ENCODE peak calls at places on chromosomes 11 and 22, in four cellular contexts. One of them, this sample, is unnamed.

GRCh38 chr22:43470218-43470617 is 58.4 kb downstream of the MPPED1 start:
- DNase-seq in fibroblast of lung: no peak
- DNase-seq in MM.1S: no peak
- DNase-seq in PC-3: no peak
- DNase-seq in this sample: no peak

GRCh38 chr22:44580176-44580575 is 82.1 kb upstream of the RTL6 start:
- DNase-seq in fibroblast of lung: no peak
- DNase-seq in PC-3: no peak
- DNase-seq in MM.1S: no peak
- DNase-seq in this sample: no peak

GRCh38 chr11:117221775-117222517 is 9.9 kb downstream of the PCSK7 start:
- DNase-seq in fibroblast of lung: peak; percentile 85
- DNase-seq in PC-3: peak; percentile 82
- DNase-seq in MM.1S: no peak
- DNase-seq in this sample: peak; percentile 66

GRCh38 chr11:62459080-62459479 is 40.2 kb downstream of the SCGB1A1 start:
- DNase-seq in MM.1S: no peak
- DNase-seq in fibroblast of lung: peak; percentile 18
- DNase-seq in PC-3: no peak
- DNase-seq in this sample: no peak

GRCh38 chr22:23613193-23613973 is 18.7 kb downstream of the DRICH1 start:
- DNase-seq in PC-3: no peak
- DNase-seq in fibroblast of lung: no peak
- DNase-seq in MM.1S: no peak
- DNase-seq in this sample: no peak

GRCh38 chr11:33930317-33931021 is 38.6 kb upstream of the LMO2 start:
- DNase-seq in MM.1S: no peak
- DNase-seq in PC-3: no peak
- DNase-seq in fibroblast of lung: peak; percentile 72
- DNase-seq in this sample: no peak

GRCh38 chr11:36213050-36213840 is 76.0 kb downstream of the COMMD9 start:
- DNase-seq in MM.1S: no peak
- DNase-seq in fibroblast of lung: no peak
- DNase-seq in PC-3: no peak
- DNase-seq in this sample: no peak

GRCh38 chr11:35458846-35459245 is 39.5 kb upstream of the SLC1A2 start:
- DNase-seq in MM.1S: no peak
- DNase-seq in fibroblast of lung: no peak
- DNase-seq in PC-3: no peak
- DNase-seq in this sample: no peak

GRCh38 chr11:66870616-66871520 is 14.0 kb downstream of the LRFN4 start:
- DNase-seq in PC-3: no peak
- DNase-seq in fibroblast of lung: no peak
- DNase-seq in MM.1S: no peak
- DNase-seq in this sample: no peak

GRCh38 chr11:69699213-69699612 is 4.6 kb downstream of the FGF19 start:
- DNase-seq in PC-3: no peak
- DNase-seq in MM.1S: no peak
- DNase-seq in fibroblast of lung: no peak
- DNase-seq in this sample: no peak

GRCh38 chr11:68841718-68842426 is at the start of gene CPT1A:
- DNase-seq in MM.1S: peak; percentile 81
- DNase-seq in PC-3: peak; percentile 81
- DNase-seq in fibroblast of lung: peak; percentile 68
- DNase-seq in this sample: peak; percentile 86

GRCh38 chr11:1931791-1932480 is 12.4 kb downstream of the TNNT3 start:
- DNase-seq in MM.1S: no peak
- DNase-seq in PC-3: no peak
- DNase-seq in fibroblast of lung: no peak
- DNase-seq in this sample: no peak

GRCh38 chr11:4068962-4069361 is 25.6 kb upstream of the RRM1 start:
- DNase-seq in PC-3: no peak
- DNase-seq in MM.1S: no peak
- DNase-seq in fibroblast of lung: no peak
- DNase-seq in this sample: no peak

GRCh38 chr11:1033016-1033798 is 3.3 kb downstream of the MUC6 start:
- DNase-seq in PC-3: no peak
- DNase-seq in fibroblast of lung: no peak
- DNase-seq in MM.1S: no peak
- DNase-seq in this sample: no peak

GRCh38 chr22:39518124-39518786 is 2.1 kb upstream of the ATF4 start:
- DNase-seq in PC-3: no peak
- DNase-seq in MM.1S: no peak
- DNase-seq in fibroblast of lung: no peak
- DNase-seq in this sample: no peak

GRCh38 chr22:32005453-32005852 is 37.6 kb upstream of the SLC5A1 start:
- DNase-seq in fibroblast of lung: peak; percentile 2
- DNase-seq in MM.1S: no peak
- DNase-seq in PC-3: peak; percentile 66
- DNase-seq in this sample: no peak

GRCh38 chr22:37607010-37607911 is 1.4 kb upstream of the GGA1 start:
- DNase-seq in MM.1S: peak; percentile 89
- DNase-seq in PC-3: peak; percentile 91
- DNase-seq in fibroblast of lung: peak; percentile 44
- DNase-seq in this sample: peak; percentile 97

GRCh38 chr22:32327596-32328171 is 30.0 kb upstream of the RFPL3 start:
- DNase-seq in fibroblast of lung: no peak
- DNase-seq in PC-3: no peak
- DNase-seq in MM.1S: no peak
- DNase-seq in this sample: no peak

GRCh38 chr11:117998201-117998579 is 12.0 kb downstream of the IL10RA start:
- DNase-seq in PC-3: no peak
- DNase-seq in MM.1S: no peak
- DNase-seq in fibroblast of lung: no peak
- DNase-seq in this sample: no peak

GRCh38 chr22:26995222-26995621 is 337.8 kb downstream of the MIAT start:
- DNase-seq in MM.1S: no peak
- DNase-seq in fibroblast of lung: no peak
- DNase-seq in PC-3: no peak
- DNase-seq in this sample: no peak

GRCh38 chr11:11946180-11946579 is 62.2 kb downstream of the DKK3 start:
- DNase-seq in PC-3: peak; percentile 79
- DNase-seq in fibroblast of lung: no peak
- DNase-seq in MM.1S: no peak
- DNase-seq in this sample: no peak

GRCh38 chr11:2109541-2110019 is 29.6 kb downstream of the IGF2 start:
- DNase-seq in MM.1S: no peak
- DNase-seq in PC-3: no peak
- DNase-seq in fibroblast of lung: peak; percentile 19
- DNase-seq in this sample: no peak

GRCh38 chr11:69694781-69695180 is 9.0 kb downstream of the FGF19 start:
- DNase-seq in PC-3: no peak
- DNase-seq in MM.1S: no peak
- DNase-seq in fibroblast of lung: no peak
- DNase-seq in this sample: no peak

GRCh38 chr22:49362393-49362792 is 465.3 kb downstream of the BRD1 start:
- DNase-seq in PC-3: no peak
- DNase-seq in MM.1S: no peak
- DNase-seq in fibroblast of lung: no peak
- DNase-seq in this sample: peak; percentile 0

GRCh38 chr11:15035283-15035682 is 38.1 kb upstream of the CALCB start:
- DNase-seq in fibroblast of lung: no peak
- DNase-seq in PC-3: no peak
- DNase-seq in MM.1S: no peak
- DNase-seq in this sample: peak; percentile 18

GRCh38 chr11:120037111-120037510 is 100.8 kb downstream of the TRIM29 start:
- DNase-seq in MM.1S: no peak
- DNase-seq in fibroblast of lung: no peak
- DNase-seq in PC-3: no peak
- DNase-seq in this sample: no peak

GRCh38 chr11:130671801-130672700 is 223.6 kb downstream of the ADAMTS15 start:
- DNase-seq in fibroblast of lung: peak; percentile 89
- DNase-seq in MM.1S: no peak
- DNase-seq in PC-3: peak; percentile 61
- DNase-seq in this sample: peak; percentile 33

GRCh38 chr11:120645639-120646038 is 134.1 kb downstream of the GRIK4 start:
- DNase-seq in fibroblast of lung: no peak
- DNase-seq in PC-3: no peak
- DNase-seq in MM.1S: no peak
- DNase-seq in this sample: no peak

GRCh38 chr22:43931771-43932170 is 8.2 kb downstream of the PNPLA3 start:
- DNase-seq in fibroblast of lung: no peak
- DNase-seq in MM.1S: no peak
- DNase-seq in PC-3: no peak
- DNase-seq in this sample: no peak

GRCh38 chr22:50250249-50250554 is 863 bp downstream of the HDAC10 start:
- DNase-seq in PC-3: no peak
- DNase-seq in fibroblast of lung: no peak
- DNase-seq in MM.1S: no peak
- DNase-seq in this sample: no peak

DNA sequence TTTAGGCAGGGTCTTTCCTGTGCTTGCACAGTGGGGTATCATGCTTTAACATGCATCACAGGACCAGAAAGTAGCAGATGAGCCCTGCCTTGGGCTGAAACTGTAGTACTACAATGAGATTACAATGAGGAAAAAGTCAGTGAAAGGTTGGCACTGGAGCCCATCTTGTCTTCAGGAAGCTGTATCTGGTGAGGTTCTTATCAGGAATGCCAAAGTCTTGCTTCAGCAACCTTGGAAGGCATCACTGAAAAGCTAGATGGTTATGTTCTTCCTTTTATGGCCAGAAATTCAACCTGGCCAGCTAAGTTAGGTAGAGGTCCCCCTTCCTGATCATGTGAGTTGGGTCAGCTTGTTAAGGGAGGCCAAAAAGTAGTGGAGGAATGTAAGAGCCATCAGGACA is 254.0 kb upstream of the FAT3 start:
- DNase-seq in PC-3: no peak
- DNase-seq in fibroblast of lung: no peak
- DNase-seq in MM.1S: no peak
- DNase-seq in this sample: no peak
- H3K9me3 ChIP-seq in PC-3: peaks cover 30% of the 10 kb centered on the region
- H3K9me3 ChIP-seq in fibroblast of lung: no peaks in the 10 kb centered on the region
- H3K9me3 ChIP-seq in MM.1S: no peaks in the 10 kb centered on the region
- H3K9me3 ChIP-seq in this sample: no peaks in the 10 kb centered on the region

GRCh38 chr22:30307026-30307574 is 17.8 kb upstream of the CASTOR1 start:
- DNase-seq in MM.1S: no peak
- DNase-seq in PC-3: no peak
- DNase-seq in fibroblast of lung: no peak
- DNase-seq in this sample: no peak
- H3K4me1 ChIP-seq in MM.1S: peaks cover 79% of the 10 kb centered on the region
- H3K4me1 ChIP-seq in PC-3: peaks cover 81% of the 10 kb centered on the region
- H3K4me1 ChIP-seq in fibroblast of lung: peaks cover 47% of the 10 kb centered on the region
- H3K4me1 ChIP-seq in this sample: peaks cover 68% of the 10 kb centered on the region

GRCh38 chr22:20980523-20980922 is 1.6 kb upstream of the LZTR1 start:
- DNase-seq in PC-3: no peak
- DNase-seq in fibroblast of lung: no peak
- DNase-seq in MM.1S: no peak
- DNase-seq in this sample: no peak

GRCh38 chr22:20978419-20978818 is 3.7 kb upstream of the LZTR1 start:
- DNase-seq in MM.1S: no peak
- DNase-seq in fibroblast of lung: no peak
- DNase-seq in PC-3: no peak
- DNase-seq in this sample: no peak

GRCh38 chr22:20980938-20981722 is 967 bp upstream of the LZTR1 start:
- DNase-seq in MM.1S: no peak
- DNase-seq in PC-3: no peak
- DNase-seq in fibroblast of lung: no peak
- DNase-seq in this sample: no peak

GRCh38 chr22:20979243-20979809 is 2.8 kb upstream of the LZTR1 start:
- DNase-seq in PC-3: no peak
- DNase-seq in fibroblast of lung: peak; percentile 85
- DNase-seq in MM.1S: no peak
- DNase-seq in this sample: peak; percentile 89

DNA sequence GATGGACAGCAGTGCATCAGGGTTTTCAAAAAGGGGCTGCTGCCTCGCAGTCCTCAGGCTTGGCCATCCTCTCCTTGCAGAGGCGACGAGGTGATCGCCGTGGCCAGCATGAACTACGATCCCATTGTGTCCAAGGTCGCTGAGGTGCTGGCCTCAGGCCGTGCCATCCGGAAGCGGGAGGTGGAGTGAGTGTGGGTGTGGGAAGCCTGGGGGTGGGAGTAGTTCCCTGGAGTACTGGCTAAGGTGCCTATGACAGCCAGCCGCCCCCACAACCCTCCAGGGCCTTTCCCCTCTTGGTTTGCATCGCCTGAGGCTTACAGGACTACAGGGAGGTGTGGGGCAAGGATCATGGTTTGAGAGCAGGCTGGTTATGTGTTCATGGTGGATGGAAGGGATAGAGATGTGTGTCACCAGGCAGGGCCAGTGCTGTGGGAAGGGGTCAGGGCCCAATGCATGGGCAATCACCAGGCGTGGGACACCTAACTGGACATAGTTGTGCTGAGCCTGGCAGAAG is 2.1 kb upstream of the LZTR1 start:
- DNase-seq in fibroblast of lung: no peak
- DNase-seq in MM.1S: no peak
- DNase-seq in PC-3: no peak
- DNase-seq in this sample: no peak
- H3K9ac ChIP-seq in fibroblast of lung: no peak overlapping the region
- H3K9ac ChIP-seq in MM.1S: no peak overlapping the region
- H3K9ac ChIP-seq in PC-3: no peak overlapping the region
- H3K9ac ChIP-seq in this sample: peak overlapping the region; percentile 47

GRCh38 chr22:36295247-36295646 is 42.3 kb downstream of the APOL1 start:
- DNase-seq in MM.1S: no peak
- DNase-seq in PC-3: no peak
- DNase-seq in fibroblast of lung: no peak
- DNase-seq in this sample: no peak

GRCh38 chr22:36298118-36298517 is 45.2 kb downstream of the APOL1 start:
- DNase-seq in MM.1S: no peak
- DNase-seq in fibroblast of lung: no peak
- DNase-seq in PC-3: no peak
- DNase-seq in this sample: no peak

GRCh38 chr22:36297568-36297967 is 44.6 kb downstream of the APOL1 start:
- DNase-seq in fibroblast of lung: no peak
- DNase-seq in PC-3: no peak
- DNase-seq in MM.1S: no peak
- DNase-seq in this sample: no peak

GRCh38 chr22:36294801-36295200 is 41.9 kb downstream of the APOL1 start:
- DNase-seq in MM.1S: no peak
- DNase-seq in fibroblast of lung: no peak
- DNase-seq in PC-3: no peak
- DNase-seq in this sample: no peak

GRCh38 chr22:36296690-36297089 is 43.8 kb downstream of the APOL1 start:
- DNase-seq in fibroblast of lung: no peak
- DNase-seq in PC-3: no peak
- DNase-seq in MM.1S: no peak
- DNase-seq in this sample: no peak
- H3K9me3 ChIP-seq in fibroblast of lung: no peaks in the 10 kb centered on the region
- H3K9me3 ChIP-seq in PC-3: no peaks in the 10 kb centered on the region
- H3K9me3 ChIP-seq in MM.1S: no peaks in the 10 kb centered on the region
- H3K9me3 ChIP-seq in this sample: no peaks in the 10 kb centered on the region